ENCODE peak calls at places on chromosomes 7 and 10, in four cellular contexts. P is neural progenitor cell; S is astrocyte of the spinal cord; W is effector memory CD8-positive, alpha-beta T cell. V is an unnamed sample.

GRCh38 chr7:78636727-78637126 is 816.7 kb downstream of the MAGI2 start:
- DNase-seq in P (no peak), S (no peak), W (no peak), V (no peak)

GRCh38 chr10:117256910-117257309 is 16.0 kb downstream of the SLC18A2 start:
- DNase-seq in W (no peak), S (no peak), P (no peak), V (no peak)

GRCh38 chr7:106015586-106016218 is 52.6 kb downstream of the CDHR3 start:
- DNase-seq in P (no peak), S (no peak), W (no peak), V (no peak)

GRCh38 chr10:21535494-21535818 is 1.4 kb downstream of the MLLT10 start:
- DNase-seq in S (peak; percentile 39), P (no peak), W (no peak), V (no peak)

GRCh38 chr10:62842983-62843382 is 26.8 kb upstream of the EGR2 start:
- DNase-seq in P (no peak), W (no peak), S (no peak), V (no peak)

GRCh38 chr7:106757846-106758245 is 96.9 kb upstream of the CCDC71L start:
- DNase-seq in S (peak; percentile 15), W (no peak), P (no peak), V (peak; percentile 29)

GRCh38 chr7:95631545-95631944 is 35.2 kb upstream of the PDK4 start:
- DNase-seq in P (no peak), S (peak; percentile 5), W (no peak), V (no peak)

GRCh38 chr7:40709077-40709964 is 574.5 kb downstream of the SUGCT start:
- DNase-seq in S (no peak), W (no peak), P (no peak), V (no peak)

GRCh38 chr10:52308251-52309031 is 5.6 kb upstream of the DKK1 start:
- DNase-seq in W (no peak), S (peak; percentile 82), P (peak; percentile 92), V (peak; percentile 55)

GRCh38 chr10:125344573-125345121 is 184.3 kb upstream of the CTBP2 start:
- DNase-seq in P (no peak), W (no peak), S (no peak), V (no peak)

GRCh38 chr10:27948191-27948590 is 50.7 kb downstream of the ODAD2 start:
- DNase-seq in S (no peak), W (no peak), P (no peak), V (no peak)

GRCh38 chr7:118327179-118327578 is 102.7 kb downstream of the ANKRD7 start:
- DNase-seq in W (no peak), S (no peak), P (no peak), V (no peak)

GRCh38 chr7:31340603-31341002 is at the start of gene NEUROD6:
- DNase-seq in S (no peak), W (no peak), P (no peak), V (no peak)

GRCh38 chr7:122515404-122515803 is 183.5 kb downstream of the RNF133 start:
- DNase-seq in W (no peak), S (no peak), P (no peak), V (no peak)

GRCh38 chr10:71696635-71697326 is 22.8 kb downstream of the C10orf105 start:
- DNase-seq in S (no peak), W (peak; percentile 61), P (peak; percentile 87), V (peak; percentile 74)